ENCODE peak calls at places on chromosomes 7 and 10, in eight cellular contexts. F is fibroblast of the conjunctiva, C is endothelial cell, J is GM23248, N is Calu3, H is body of pancreas, E is M059J, O is HAP-1. X is an unnamed sample.

GRCh38 chr7:138980575-138981285 is 459 bp downstream of the KIAA1549 start:
- DNase-seq in C (peak), N (no peak), O (peak), H (no peak), E (peak), J (peak), F (no peak), X (no peak)

GRCh38 chr7:154480817-154481216 is 428.6 kb downstream of the DPP6 start:
- DNase-seq in C (no peak), O (no peak), H (no peak), N (no peak), F (no peak), J (no peak), E (no peak), X (no peak)

GRCh38 chr10:102645388-102645740 is 1.1 kb downstream of the TRIM8 start:
- DNase-seq in H (peak), F (no peak), N (peak), C (no peak), O (peak), J (no peak), E (peak), X (no peak)

GRCh38 chr10:44992070-44992731 is 8.5 kb upstream of the ZNF22 start:
- DNase-seq in C (peak), J (no peak), H (peak), E (no peak), N (no peak), F (no peak), O (no peak), X (no peak)

GRCh38 chr10:8403711-8404371 is 349.4 kb downstream of the GATA3 start:
- DNase-seq in O (no peak), H (no peak), J (no peak), F (no peak), N (peak), E (no peak), C (peak), X (no peak)

GRCh38 chr7:139358541-139359365 is 941 bp upstream of the LUC7L2 start:
- DNase-seq in E (peak), O (peak), N (peak), F (peak), H (no peak), J (peak), C (no peak), X (no peak)

GRCh38 chr10:18377898-18378297 is 237.7 kb downstream of the CACNB2 start:
- DNase-seq in J (no peak), N (no peak), O (no peak), E (no peak), H (no peak), F (no peak), C (no peak), X (no peak)

GRCh38 chr7:54394877-54395276 is 147.3 kb upstream of the VSTM2A start:
- DNase-seq in C (no peak), H (no peak), O (no peak), F (no peak), J (no peak), E (peak), N (no peak), X (no peak)

GRCh38 chr10:6279540-6280267 is 77.0 kb downstream of the PFKFB3 start:
- DNase-seq in J (peak), H (peak), O (no peak), C (no peak), E (peak), F (no peak), N (peak), X (no peak)

GRCh38 chr10:125951290-125951689 is 54.9 kb downstream of the FANK1 start:
- DNase-seq in E (no peak), C (no peak), H (no peak), F (no peak), J (no peak), N (no peak), O (no peak), X (no peak)

GRCh38 chr10:69278446-69278963 is at the start of gene HK1:
- DNase-seq in N (no peak), J (peak), F (no peak), O (no peak), H (peak), C (no peak), E (peak), X (no peak)

GRCh38 chr10:116211682-116212081 is 61.3 kb downstream of the GFRA1 start:
- DNase-seq in F (peak), O (no peak), C (no peak), H (no peak), E (peak), J (peak), N (no peak), X (no peak)

GRCh38 chr10:132264966-132265877 is 42.5 kb downstream of the STK32C start:
- DNase-seq in H (no peak), E (no peak), N (no peak), J (peak), C (no peak), F (no peak), O (no peak), X (no peak)

GRCh38 chr10:117970962-117971361 is 75.8 kb downstream of the RAB11FIP2 start:
- DNase-seq in C (no peak), E (no peak), F (no peak), N (no peak), H (no peak), O (no peak), J (no peak), X (no peak)

X was measured in stimulated activated CD8-positive, alpha-beta memory T cell treated with anti-CD3 and anti-CD28 coated beads, Interleukin-4, amount 100 ng/mL, for 4 hours.